ENCODE peak calls at places on chromosomes 2 and 18, in four cellular contexts. F is ovary, C is aorta, V is IMR-90. P is an unnamed sample.

GRCh38 chr2:102304711-102305591 is 6.4 kb upstream of the IL1RL1 start:
- DNase-seq in F (no peak), C (no peak), V (no peak), P (no peak)

GRCh38 chr2:158845869-158846268 is 50.8 kb downstream of the DAPL1 start:
- DNase-seq in F (no peak), C (no peak), V (no peak), P (no peak)

GRCh38 chr18:51275712-51276473 is 78.4 kb upstream of the MEX3C start:
- DNase-seq in F (peak; percentile 60), C (no peak), V (peak; percentile 0), P (no peak)

GRCh38 chr2:231929961-231930600 is 3.9 kb upstream of the NPPC start:
- DNase-seq in F (no peak), C (no peak), V (peak; percentile 8), P (peak; percentile 64)

GRCh38 chr2:26068602-26069298 is 34.9 kb downstream of the RAB10 start:
- DNase-seq in F (no peak), C (no peak), V (peak; percentile 91), P (no peak)

GRCh38 chr18:33710269-33710668 is 132.2 kb downstream of the ASXL3 start:
- DNase-seq in F (no peak), C (no peak), V (no peak), P (no peak)

GRCh38 chr2:149715005-149715592 is 127.5 kb upstream of the MMADHC start:
- DNase-seq in F (no peak), C (no peak), V (peak; percentile 55), P (no peak)

GRCh38 chr2:168416555-168416954 is 39.5 kb upstream of the CERS6 start:
- DNase-seq in F (no peak), C (no peak), V (no peak), P (no peak)

DNA sequence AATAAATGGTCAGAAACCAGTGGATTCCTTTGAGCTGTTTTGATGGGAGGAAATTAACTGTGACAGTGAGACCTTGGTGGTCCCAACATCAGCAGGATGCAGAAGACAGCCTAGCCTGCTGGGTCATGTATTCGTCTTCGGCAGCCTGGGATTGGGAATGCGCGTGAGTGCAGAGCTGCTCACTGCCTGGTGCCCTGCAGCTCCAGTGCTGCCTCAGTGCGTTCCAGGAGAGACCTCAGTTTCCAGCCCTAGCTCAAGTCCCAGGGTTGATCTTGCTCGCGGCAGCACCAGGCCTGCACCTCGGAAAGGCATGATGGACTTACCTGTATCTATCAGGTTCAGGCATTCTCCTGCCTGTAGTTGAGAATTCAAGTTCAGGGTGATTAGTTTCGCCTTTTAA is 203.9 kb downstream of the SH3RF3 start:
- DNase-seq in F (no peak), C (no peak), V (no peak), P (no peak)
- H3K4me1 ChIP-seq in F (peaks cover 13% of the 10 kb centered on the region), C (no peaks in the 10 kb centered on the region), V (peaks cover 49% of the 10 kb centered on the region), P (peaks cover 15% of the 10 kb centered on the region)

GRCh38 chr2:167187049-167187727 is 298.9 kb downstream of the XIRP2 start:
- DNase-seq in F (no peak), C (no peak), V (no peak), P (peak; percentile 28)
- H3K4me3 ChIP-seq in F (no peak overlapping the region), C (no peak overlapping the region), V (no peak overlapping the region), P (no peak overlapping the region)

GRCh38 chr2:163198007-163198406 is 359.4 kb upstream of the KCNH7 start:
- DNase-seq in F (no peak), C (no peak), V (no peak), P (no peak)
- H3K27me3 ChIP-seq in F (no peaks in the 10 kb centered on the region), C (no peaks in the 10 kb centered on the region), V (peaks cover 1% of the 10 kb centered on the region), P (no peaks in the 10 kb centered on the region)

GRCh38 chr2:233369462-233369861 is 15.2 kb downstream of the DGKD start:
- DNase-seq in F (no peak), C (no peak), V (no peak), P (no peak)

GRCh38 chr2:233367606-233368005 is 13.3 kb downstream of the DGKD start:
- DNase-seq in F (no peak), C (no peak), V (no peak), P (no peak)

GRCh38 chr2:233365861-233366520 is 11.7 kb downstream of the DGKD start:
- DNase-seq in F (no peak), C (no peak), V (no peak), P (no peak)

GRCh38 chr2:233369897-233370758 is 15.8 kb downstream of the DGKD start:
- DNase-seq in F (no peak), C (no peak), V (no peak), P (no peak)

GRCh38 chr2:233368756-233369155 is 14.5 kb downstream of the DGKD start:
- DNase-seq in F (no peak), C (no peak), V (no peak), P (no peak)
- H3K4me1 ChIP-seq in F (no peaks in the 10 kb centered on the region), C (no peaks in the 10 kb centered on the region), V (no peaks in the 10 kb centered on the region), P (peaks cover 39% of the 10 kb centered on the region)

GRCh38 chr2:64140665-64141064 is 3.6 kb downstream of the PELI1 start:
- DNase-seq in F (no peak), C (no peak), V (no peak), P (no peak)
- H3K4me3 ChIP-seq in F (no peak overlapping the region), C (no peak overlapping the region), V (no peak overlapping the region), P (peak overlapping the region; percentile 84)

DNA sequence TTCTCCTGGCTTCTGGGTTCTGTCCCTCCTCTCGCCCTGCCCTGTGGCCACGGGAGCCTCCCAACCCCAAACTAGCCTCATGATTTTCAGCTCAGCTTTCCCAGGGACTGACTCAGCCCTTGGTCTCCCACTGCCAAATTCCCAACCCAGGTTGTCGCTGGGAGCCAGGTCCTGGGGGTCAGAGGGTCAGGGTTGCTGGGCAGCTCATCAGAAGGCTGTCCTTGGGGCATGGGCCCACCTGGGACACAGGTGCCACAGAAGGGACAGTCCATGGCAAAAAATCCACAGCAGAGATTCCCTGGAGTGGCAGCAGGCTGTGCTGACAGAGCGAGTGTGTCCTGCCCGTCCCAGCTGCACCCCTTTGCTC is 180.4 kb downstream of the TWIST2 start:
- DNase-seq in F (no peak), C (no peak), V (no peak), P (no peak)
- H3K27me3 ChIP-seq in F (no peaks in the 10 kb centered on the region), C (no peaks in the 10 kb centered on the region), V (peaks cover 21% of the 10 kb centered on the region), P (peaks cover 18% of the 10 kb centered on the region)

DNA sequence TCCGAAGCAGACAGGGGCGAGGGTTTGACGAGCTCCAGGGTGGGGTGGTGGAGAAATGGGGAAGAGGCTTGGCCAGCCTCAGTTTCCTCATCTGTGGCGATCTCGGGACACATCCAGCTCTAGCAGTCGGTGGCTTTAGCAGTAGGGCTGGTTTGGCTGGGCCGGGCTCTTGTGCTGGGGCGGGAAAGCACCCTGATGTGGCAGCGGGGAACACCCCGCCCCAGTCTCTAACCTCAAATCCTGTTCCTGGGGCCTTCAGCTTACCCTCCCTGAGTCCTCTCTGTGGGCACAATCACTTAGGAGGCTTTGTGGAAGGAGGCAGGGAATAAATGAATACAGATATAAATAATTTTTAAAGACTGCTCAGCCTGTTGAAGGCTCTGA is 26.5 kb upstream of the MCFD2 start:
- DNase-seq in F (no peak), C (peak; percentile 78), V (no peak), P (peak; percentile 93)
- H3K4me1 ChIP-seq in F (no peaks in the 10 kb centered on the region), C (no peaks in the 10 kb centered on the region), V (peaks cover 23% of the 10 kb centered on the region), P (peaks cover 38% of the 10 kb centered on the region)

GRCh38 chr2:127891806-127892205 is 6.0 kb upstream of the AMMECR1L start:
- DNase-seq in F (peak; percentile 22), C (no peak), V (no peak), P (peak; percentile 47)

GRCh38 chr2:127884436-127884835 is 1.3 kb downstream of the AMMECR1L start:
- DNase-seq in F (no peak), C (no peak), V (peak; percentile 89), P (no peak)

GRCh38 chr2:127893033-127893432 is 7.3 kb upstream of the AMMECR1L start:
- DNase-seq in F (no peak), C (no peak), V (no peak), P (peak; percentile 54)

GRCh38 chr2:127888772-127889171 is 3.0 kb upstream of the AMMECR1L start:
- DNase-seq in F (no peak), C (no peak), V (no peak), P (no peak)

GRCh38 chr2:127887452-127888219 is 1.9 kb upstream of the AMMECR1L start:
- DNase-seq in F (peak; percentile 22), C (no peak), V (no peak), P (no peak)
- H3K4me3 ChIP-seq in F (peak overlapping the region; percentile 65), C (peak overlapping the region; percentile 34), V (peak overlapping the region; percentile 46), P (peak overlapping the region; percentile 60)

P was measured in spleen.